ENCODE peak calls at places on chromosomes 12 and 14, in ten cellular contexts. Q is upper lobe of left lung, Y is mucosa of descending colon, L is brain microvascular endothelial cell, A is fibroblast of pulmonary artery, E is pancreas, B is fibroblast of the aortic adventitia, U is foreskin fibroblast, K is cardiac fibroblast, D is fibroblast of mammary gland. W is an unnamed sample.

GRCh38 chr14:30553311-30553989 is 5.5 kb upstream of the G2E3 start:
- DNase-seq in L (peak; percentile 56), A (peak; percentile 31), Q (no peak), K (peak; percentile 77), U (peak; percentile 53), B (peak; percentile 49), D (peak; percentile 76), Y (peak; percentile 23), E (no peak), W (no peak)

GRCh38 chr14:35405304-35405996 is 901 bp upstream of the NFKBIA start:
- DNase-seq in Q (peak; percentile 63), E (no peak), K (peak; percentile 38), L (no peak), Y (peak; percentile 68), U (no peak), A (no peak), B (peak; percentile 32), D (no peak), W (no peak)

GRCh38 chr14:76918751-76919421 is 92.7 kb downstream of the LRRC74A start:
- DNase-seq in U (peak; percentile 99), L (peak; percentile 95), E (peak; percentile 96), K (peak; percentile 99), D (peak; percentile 98), Q (peak; percentile 94), Y (peak; percentile 82), B (peak; percentile 99), A (peak; percentile 99), W (peak; percentile 96)

GRCh38 chr14:103712633-103713247 is 2.5 kb downstream of the XRCC3 start:
- DNase-seq in A (no peak), Y (no peak), D (no peak), Q (no peak), L (no peak), E (peak; percentile 79), U (no peak), B (no peak), K (no peak), W (no peak)

GRCh38 chr14:104715871-104716270 is 8.2 kb upstream of the ADSS1 start:
- DNase-seq in Y (no peak), L (no peak), E (no peak), Q (no peak), U (no peak), A (no peak), K (no peak), D (no peak), B (no peak), W (no peak)

GRCh38 chr14:77986808-77987207 is 183.4 kb upstream of the NRXN3 start:
- DNase-seq in Y (no peak), D (no peak), Q (no peak), E (no peak), A (no peak), L (no peak), B (peak; percentile 13), K (no peak), U (no peak), W (no peak)

GRCh38 chr14:75041613-75042012 is 9.7 kb downstream of the MLH3 start:
- DNase-seq in D (no peak), B (no peak), A (no peak), Q (no peak), U (no peak), K (no peak), E (no peak), L (no peak), Y (peak; percentile 63), W (no peak)

GRCh38 chr12:79555006-79555925 is 135.5 kb downstream of the PAWR start:
- DNase-seq in U (peak; percentile 30), K (peak; percentile 81), L (peak; percentile 52), E (no peak), A (peak; percentile 85), B (peak; percentile 86), Q (no peak), D (peak; percentile 71), Y (peak; percentile 38), W (peak; percentile 29)

GRCh38 chr12:19971396-19971802 is 396.9 kb upstream of the PDE3A start:
- DNase-seq in U (no peak), A (peak; percentile 48), K (peak; percentile 60), L (peak; percentile 17), Y (no peak), Q (no peak), B (peak; percentile 50), D (peak; percentile 64), E (peak; percentile 42), W (no peak)

GRCh38 chr12:86389949-86390348 is 133.8 kb upstream of the MGAT4C start:
- DNase-seq in B (peak; percentile 26), L (peak; percentile 47), Q (no peak), D (peak; percentile 2), K (peak; percentile 0), A (peak; percentile 44), Y (no peak), U (no peak), E (no peak), W (no peak)

GRCh38 chr14:106528717-106529116 is 1002.3 kb downstream of the TMEM121 start:
- DNase-seq in Y (no peak), Q (no peak), B (no peak), D (no peak), A (no peak), E (no peak), U (no peak), L (no peak), K (no peak), W (no peak)

GRCh38 chr14:31181271-31181670 is 26.3 kb downstream of the HECTD1 start:
- DNase-seq in D (no peak), B (no peak), L (no peak), K (no peak), U (no peak), A (no peak), Q (no peak), E (no peak), Y (no peak), W (no peak)

GRCh38 chr12:84978921-84979320 is 57.2 kb downstream of the TSPAN19 start:
- DNase-seq in Q (no peak), K (no peak), A (no peak), B (no peak), L (no peak), U (no peak), D (no peak), Y (no peak), E (no peak), W (no peak)

GRCh38 chr14:56102901-56103409 is 15.3 kb upstream of the PELI2 start:
- DNase-seq in U (no peak), A (no peak), B (no peak), L (no peak), Q (no peak), Y (no peak), K (no peak), E (no peak), D (no peak), W (no peak)

GRCh38 chr12:116133149-116133548 is 144.3 kb downstream of the MED13L start:
- DNase-seq in L (no peak), Q (peak; percentile 40), D (peak; percentile 60), E (no peak), Y (no peak), K (peak; percentile 66), U (no peak), B (peak; percentile 46), A (peak; percentile 60), W (no peak)

DNA sequence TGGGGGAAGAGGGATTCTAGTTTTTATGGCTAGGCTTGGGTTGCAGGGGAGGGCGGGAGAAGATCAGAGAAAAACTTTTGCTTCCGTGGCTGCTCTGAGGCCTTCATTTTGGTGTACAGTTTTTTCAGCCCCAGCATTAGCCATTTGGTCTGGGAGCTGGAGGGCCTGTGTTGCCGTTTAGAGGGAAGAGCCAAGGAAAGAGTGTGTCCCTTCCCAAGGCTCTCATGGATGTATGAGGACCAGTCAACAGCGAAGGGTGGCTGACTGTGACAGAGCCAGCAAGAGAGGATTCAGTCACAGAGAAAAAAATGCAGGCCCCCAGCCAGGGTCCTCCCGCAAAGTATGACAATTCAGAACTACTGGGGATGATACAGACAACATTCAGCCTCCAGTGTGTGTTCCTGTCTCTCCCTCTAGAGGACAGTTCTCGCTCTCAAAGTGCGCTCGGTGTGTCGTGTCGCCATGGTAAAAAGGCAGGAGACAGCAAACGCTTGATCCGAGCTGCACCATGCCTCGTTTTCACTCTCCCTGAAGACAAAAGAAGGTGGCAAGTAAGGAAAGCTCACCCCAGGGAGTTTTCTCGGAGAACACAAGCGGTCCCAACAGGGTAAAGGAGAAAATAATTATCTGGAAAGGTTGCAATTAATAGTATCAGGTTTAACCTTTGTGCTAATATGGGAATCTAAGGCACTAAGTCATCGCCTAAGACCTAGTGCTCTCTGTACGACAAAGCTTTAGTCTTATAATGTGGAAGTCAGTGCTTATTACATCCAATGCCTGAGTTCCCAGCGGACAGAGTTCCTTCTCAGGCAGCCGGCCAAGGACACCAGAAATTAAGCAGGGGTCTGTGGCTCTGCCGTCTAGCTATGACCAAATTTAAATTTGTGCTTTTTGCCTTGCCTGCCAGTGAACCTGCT is 157.3 kb upstream of the PLXNC1 start:
- DNase-seq in U (peak; percentile 61), B (peak; percentile 40), D (peak; percentile 51), Y (peak; percentile 30), Q (no peak), A (peak; percentile 58), K (peak; percentile 73), L (peak; percentile 58), E (no peak), W (peak; percentile 11)
- TF ChIP-seq CTCF in U (peak; percentile 51), B (peak; percentile 50), D (peak; percentile 43), Y (no peak), Q (no peak), A (peak; percentile 58), K (peak; percentile 67), L (peak; percentile 76), E (no peak), W (peak; percentile 49)

GRCh38 chr12:59444932-59445331 is 150.9 kb upstream of the SLC16A7 start:
- DNase-seq in U (no peak), K (peak; percentile 58), L (no peak), Q (no peak), A (peak; percentile 33), D (peak; percentile 50), Y (peak; percentile 9), B (peak; percentile 58), E (no peak), W (no peak)
- TF ChIP-seq CTCF in U (peak; percentile 30), K (peak; percentile 25), L (peak; percentile 53), Q (no peak), A (peak; percentile 19), D (peak; percentile 37), Y (no peak), B (peak; percentile 52), E (no peak), W (peak; percentile 51)

DNA sequence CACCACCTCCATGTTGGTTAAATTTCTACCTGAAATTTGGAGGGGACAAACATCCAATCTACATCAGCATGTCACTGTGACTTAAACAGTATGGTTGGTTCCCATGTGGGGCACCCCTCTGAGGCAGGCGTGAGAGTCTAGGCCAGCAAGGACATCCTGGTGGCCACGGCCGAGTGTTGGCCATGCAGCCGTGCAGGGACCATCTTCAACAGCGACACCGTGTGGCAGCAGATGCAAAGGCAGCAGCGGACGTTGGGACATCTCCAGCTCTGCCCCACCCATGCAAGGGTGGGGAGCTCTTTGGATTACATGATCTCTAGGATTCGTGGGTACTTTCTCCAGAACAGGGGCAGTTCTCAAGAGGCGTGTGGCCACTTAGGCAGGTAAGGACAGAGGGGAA is 49.8 kb downstream of the NOC4L start:
- DNase-seq in A (no peak), Q (no peak), D (peak; percentile 19), B (no peak), L (no peak), Y (no peak), U (no peak), K (peak; percentile 19), E (no peak), W (no peak)
- TF ChIP-seq CTCF in A (peak; percentile 28), Q (no peak), D (peak; percentile 37), B (no peak), L (peak; percentile 57), Y (no peak), U (no peak), K (peak; percentile 43), E (no peak), W (peak; percentile 11)

DNA sequence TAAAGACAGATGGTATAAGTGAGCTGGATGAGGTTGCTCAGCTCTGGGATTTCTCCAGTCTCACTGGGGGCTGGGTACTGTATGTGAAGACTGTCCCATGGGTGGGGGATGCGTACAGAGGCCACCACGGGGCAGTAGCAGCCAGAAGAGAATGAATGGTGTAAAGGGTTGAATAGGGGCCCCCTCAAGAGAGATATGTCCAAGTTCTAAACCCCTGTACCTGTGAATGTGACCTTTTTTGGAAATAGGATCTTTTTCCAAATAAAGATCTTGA is 21.8 kb upstream of the BCDIN3D start:
- DNase-seq in E (no peak), Y (no peak), D (no peak), A (no peak), K (no peak), B (no peak), U (no peak), Q (no peak), L (no peak), W (no peak)
- TF ChIP-seq CTCF in E (no peak), Y (no peak), D (no peak), A (no peak), K (no peak), B (no peak), U (no peak), Q (no peak), L (no peak), W (no peak)